ENCODE peak calls at places on chromosomes 5 and 9, in ten cellular contexts. U is psoas muscle, V is GM23248, R is keratinocyte, X is PC-9, C is heart right ventricle, O is aorta, E is A549, P is transverse colon, D is uterus. W is an unnamed sample.

GRCh38 chr5:14206028-14206725 is 63.0 kb downstream of the TRIO start:
- DNase-seq in U (no peak), V (no peak), R (no peak), X (no peak), C (no peak), O (no peak), E (no peak), P (no peak), D (no peak), W (no peak)

GRCh38 chr5:68714810-68715209 is 379.0 kb upstream of the SLC30A5 start:
- DNase-seq in U (no peak), V (no peak), R (no peak), X (no peak), C (no peak), O (no peak), E (no peak), P (no peak), D (no peak), W (no peak)

GRCh38 chr9:88215181-88216131 is 77.2 kb upstream of the SPATA31C2 start:
- DNase-seq in U (no peak), V (no peak), R (no peak), X (no peak), C (no peak), O (no peak), E (no peak), P (no peak), D (no peak), W (no peak)

GRCh38 chr9:79384091-79384490 is 187.7 kb upstream of the TLE4 start:
- DNase-seq in U (no peak), V (no peak), R (no peak), X (no peak), C (no peak), O (no peak), E (no peak), P (no peak), D (no peak), W (no peak)

GRCh38 chr9:88974641-88975040 is 16.6 kb upstream of the S1PR3 start:
- DNase-seq in U (no peak), V (no peak), R (no peak), X (no peak), C (no peak), O (no peak), E (no peak), P (no peak), D (no peak), W (no peak)

GRCh38 chr5:144203750-144204596 is 33.3 kb downstream of the KCTD16 start:
- DNase-seq in U (no peak), V (peak; percentile 75), R (no peak), X (peak; percentile 42), C (no peak), O (no peak), E (peak; percentile 79), P (peak; percentile 12), D (peak; percentile 20), W (no peak)

GRCh38 chr5:86546050-86546449 is 71.7 kb upstream of the COX7C start:
- DNase-seq in U (no peak), V (no peak), R (no peak), X (no peak), C (no peak), O (no peak), E (no peak), P (no peak), D (no peak), W (no peak)

GRCh38 chr9:114034663-114035062 is 43.4 kb downstream of the AMBP start:
- DNase-seq in U (peak; percentile 46), V (no peak), R (no peak), X (no peak), C (no peak), O (no peak), E (no peak), P (no peak), D (no peak), W (peak; percentile 23)

GRCh38 chr9:16367605-16368424 is 502.7 kb downstream of the BNC2 start:
- DNase-seq in U (no peak), V (peak; percentile 93), R (peak; percentile 59), X (peak; percentile 83), C (no peak), O (no peak), E (no peak), P (no peak), D (no peak), W (no peak)

GRCh38 chr9:107208121-107208520 is 75.0 kb upstream of the RAD23B start:
- DNase-seq in U (no peak), V (peak; percentile 52), R (no peak), X (no peak), C (no peak), O (no peak), E (no peak), P (no peak), D (no peak), W (no peak)

GRCh38 chr5:87361031-87361443 is 51.7 kb downstream of the CCNH start:
- DNase-seq in U (no peak), V (peak; percentile 28), R (no peak), X (no peak), C (no peak), O (no peak), E (no peak), P (no peak), D (peak; percentile 14), W (no peak)

GRCh38 chr9:9791621-9792020 is 821.2 kb downstream of the PTPRD start:
- DNase-seq in U (no peak), V (peak; percentile 8), R (no peak), X (no peak), C (no peak), O (no peak), E (peak; percentile 11), P (no peak), D (no peak), W (no peak)

GRCh38 chr9:79390077-79390673 is 181.6 kb upstream of the TLE4 start:
- DNase-seq in U (no peak), V (peak; percentile 51), R (no peak), X (no peak), C (no peak), O (no peak), E (no peak), P (no peak), D (no peak), W (no peak)

GRCh38 chr9:18542837-18543405 is 69.0 kb downstream of the ADAMTSL1 start:
- DNase-seq in U (no peak), V (peak; percentile 70), R (no peak), X (no peak), C (no peak), O (no peak), E (no peak), P (no peak), D (no peak), W (no peak)

GRCh38 chr9:36040271-36040925 is 3.7 kb downstream of the RECK start:
- DNase-seq in U (no peak), V (peak; percentile 47), R (no peak), X (peak; percentile 44), C (no peak), O (no peak), E (no peak), P (no peak), D (no peak), W (no peak)

GRCh38 chr5:4361626-4362281 is 766.1 kb downstream of the IRX1 start:
- DNase-seq in U (no peak), V (no peak), R (no peak), X (no peak), C (no peak), O (no peak), E (no peak), P (no peak), D (no peak), W (no peak)

GRCh38 chr9:137227057-137227852 is at the start of gene RNF224:
- DNase-seq in U (peak; percentile 87), V (peak; percentile 86), R (no peak), X (peak; percentile 88), C (peak; percentile 78), O (peak; percentile 80), E (peak; percentile 84), P (peak; percentile 88), D (peak; percentile 66), W (peak; percentile 53)

GRCh38 chr5:132444841-132445639 is 45.5 kb downstream of the IRF1 start:
- DNase-seq in U (no peak), V (no peak), R (peak; percentile 73), X (peak; percentile 87), C (no peak), O (no peak), E (no peak), P (no peak), D (no peak), W (no peak)
- H3K27ac ChIP-seq in U (peak overlapping the region; percentile 44), V (no peak overlapping the region), R (peak overlapping the region; percentile 93), X (peak overlapping the region; percentile 88), C (peak overlapping the region; percentile 84), O (peak overlapping the region; percentile 9), E (no peak overlapping the region), P (peak overlapping the region; percentile 73), D (peak overlapping the region; percentile 64), W (no peak overlapping the region)

GRCh38 chr9:121731090-121731489 is 79.7 kb downstream of the DAB2IP start:
- DNase-seq in U (no peak), V (no peak), R (no peak), X (no peak), C (no peak), O (no peak), E (no peak), P (no peak), D (no peak), W (no peak)
- H3K27ac ChIP-seq in U (no peak overlapping the region), V (no peak overlapping the region), R (no peak overlapping the region), X (no peak overlapping the region), C (peak overlapping the region; percentile 44), O (no peak overlapping the region), E (no peak overlapping the region), P (peak overlapping the region; percentile 91), D (peak overlapping the region; percentile 54), W (no peak overlapping the region)

GRCh38 chr5:31365776-31366175 is 166.1 kb downstream of the DROSHA start:
- DNase-seq in U (no peak), V (no peak), R (no peak), X (peak; percentile 59), C (no peak), O (no peak), E (no peak), P (no peak), D (no peak), W (no peak)
- H3K27ac ChIP-seq in U (no peak overlapping the region), V (peak overlapping the region; percentile 87), R (no peak overlapping the region), X (no peak overlapping the region), C (no peak overlapping the region), O (no peak overlapping the region), E (no peak overlapping the region), P (no peak overlapping the region), D (no peak overlapping the region), W (no peak overlapping the region)

GRCh38 chr5:58921106-58921505 is 338.2 kb downstream of the RAB3C start:
- DNase-seq in U (no peak), V (no peak), R (no peak), X (no peak), C (no peak), O (no peak), E (no peak), P (no peak), D (no peak), W (no peak)
- H3K27ac ChIP-seq in U (peak overlapping the region; percentile 96), V (no peak overlapping the region), R (no peak overlapping the region), X (no peak overlapping the region), C (no peak overlapping the region), O (peak overlapping the region; percentile 51), E (peak overlapping the region; percentile 23), P (peak overlapping the region; percentile 75), D (peak overlapping the region; percentile 40), W (peak overlapping the region; percentile 33)